ENCODE peak calls at places on chromosomes 1 and 21, in four cellular contexts. S, V, H and Q are unnamed samples.

GRCh38 chr21:36035381-36035791 is 24.9 kb downstream of the SETD4 start:
- DNase-seq in S (no peak), V (no peak), H (no peak), Q (no peak)

GRCh38 chr1:15749399-15750291 is 7.3 kb downstream of the TMEM82 start:
- DNase-seq in S (no peak), V (no peak), H (peak; percentile 63), Q (peak; percentile 96)

GRCh38 chr21:42654913-42655796 is 1.7 kb downstream of the PDE9A start:
- DNase-seq in S (no peak), V (no peak), H (no peak), Q (no peak)

GRCh38 chr1:247415423-247416361 is at the start of gene NLRP3:
- DNase-seq in S (no peak), V (no peak), H (no peak), Q (peak; percentile 71)

GRCh38 chr1:192350351-192350750 is 33.6 kb downstream of the RGS21 start:
- DNase-seq in S (no peak), V (no peak), H (no peak), Q (no peak)

GRCh38 chr21:42666023-42666747 is 12.8 kb downstream of the PDE9A start:
- DNase-seq in S (no peak), V (no peak), H (no peak), Q (no peak)

GRCh38 chr1:27057389-27057788 is 44.7 kb upstream of the TENT5B start:
- DNase-seq in S (no peak), V (no peak), H (no peak), Q (no peak)

GRCh38 chr1:200877010-200877409 is 4.2 kb downstream of the GPR25 start:
- DNase-seq in S (no peak), V (no peak), H (no peak), Q (no peak)

GRCh38 chr1:244836135-244836521 is 670 bp downstream of the COX20 start:
- DNase-seq in S (no peak), V (no peak), H (peak; percentile 42), Q (no peak)

GRCh38 chr1:81371864-81372263 is 428.9 kb upstream of the ADGRL2 start:
- DNase-seq in S (no peak), V (no peak), H (no peak), Q (no peak)

GRCh38 chr21:45949928-45950739 is 31.4 kb upstream of the COL6A1 start:
- DNase-seq in S (no peak), V (no peak), H (no peak), Q (no peak)

GRCh38 chr21:45950740-45951515 is 30.6 kb upstream of the COL6A1 start:
- DNase-seq in S (peak; percentile 56), V (peak; percentile 51), H (peak; percentile 81), Q (peak; percentile 90)

GRCh38 chr21:45947716-45948255 is 33.8 kb upstream of the COL6A1 start:
- DNase-seq in S (no peak), V (no peak), H (no peak), Q (no peak)

GRCh38 chr21:45947296-45947695 is 34.3 kb upstream of the COL6A1 start:
- DNase-seq in S (no peak), V (no peak), H (no peak), Q (no peak)

GRCh38 chr21:45948576-45949141 is 32.9 kb upstream of the COL6A1 start:
- DNase-seq in S (no peak), V (no peak), H (no peak), Q (no peak)
- H3K27ac ChIP-seq in S (no peak overlapping the region), V (no peak overlapping the region), H (no peak overlapping the region), Q (peak overlapping the region; percentile 41)

DNA sequence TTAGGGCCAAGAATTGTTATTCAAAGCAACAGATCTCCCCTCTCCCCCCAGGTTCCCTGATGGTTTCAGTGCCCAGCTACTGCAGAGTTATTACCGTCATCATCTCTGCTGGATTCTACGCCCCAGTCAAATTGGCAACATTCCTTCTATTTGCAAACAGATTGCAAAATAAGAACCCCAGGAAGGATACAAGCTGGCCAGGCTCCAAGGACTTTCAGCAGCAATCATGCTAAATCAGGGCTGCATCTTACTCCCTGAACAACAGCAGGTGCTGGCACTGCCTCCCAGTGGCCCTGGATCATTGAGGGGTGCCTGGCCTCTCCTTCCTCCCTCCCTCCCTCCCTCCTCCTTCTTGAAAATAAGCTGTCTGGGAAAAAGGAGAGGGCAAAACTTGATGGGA is 521.6 kb upstream of the BEND5 start:
- DNase-seq in S (no peak), V (peak; percentile 53), H (no peak), Q (no peak)
- H3K4me3 ChIP-seq in S (no peak overlapping the region), V (no peak overlapping the region), H (no peak overlapping the region), Q (no peak overlapping the region)

DNA sequence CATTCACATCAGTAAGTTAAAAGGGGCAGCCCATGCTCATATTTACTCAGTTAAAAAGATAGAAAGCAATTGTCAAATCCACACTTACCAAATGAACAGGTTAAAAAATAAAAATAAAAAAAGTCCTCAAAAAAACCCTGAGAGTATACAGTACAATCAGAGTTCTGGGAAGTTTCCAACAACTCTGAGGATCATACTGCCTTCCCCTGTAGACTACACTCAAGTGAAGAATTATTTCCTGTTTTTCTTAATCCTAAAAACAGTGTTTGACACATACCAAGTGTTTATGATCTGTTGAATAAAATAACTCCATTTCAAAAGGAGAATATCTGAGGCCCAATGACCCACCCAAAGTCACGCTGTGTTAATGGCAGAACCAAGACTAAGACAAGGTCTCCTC is 61.8 kb downstream of the INTS7 start:
- DNase-seq in S (no peak), V (no peak), H (no peak), Q (no peak)
- H3K36me3 ChIP-seq in S (peaks cover 36% of the 10 kb centered on the region), V (no peaks in the 10 kb centered on the region), H (peaks cover 20% of the 10 kb centered on the region), Q (no peaks in the 10 kb centered on the region)

GRCh38 chr1:905071-905749 is 18.5 kb upstream of the SAMD11 start:
- DNase-seq in S (peak; percentile 72), V (peak; percentile 25), H (peak; percentile 53), Q (peak; percentile 79)
- H3K27ac ChIP-seq in S (no peak overlapping the region), V (no peak overlapping the region), H (no peak overlapping the region), Q (no peak overlapping the region)

GRCh38 chr1:24311234-24311633 is 7.9 kb upstream of the GRHL3 start:
- DNase-seq in S (no peak), V (no peak), H (no peak), Q (no peak)
- H3K4me3 ChIP-seq in S (no peak overlapping the region), V (no peak overlapping the region), H (no peak overlapping the region), Q (no peak overlapping the region)

GRCh38 chr1:166857995-166858394 is 18.1 kb downstream of the TADA1 start:
- DNase-seq in S (no peak), V (no peak), H (no peak), Q (no peak)
- H3K36me3 ChIP-seq in S (peaks cover 96% of the 10 kb centered on the region), V (peaks cover 8% of the 10 kb centered on the region), H (peaks cover 61% of the 10 kb centered on the region), Q (peaks cover 17% of the 10 kb centered on the region)

GRCh38 chr1:54271341-54271740 is 71.4 kb downstream of the MRPL37 start:
- DNase-seq in S (peak; percentile 60), V (no peak), H (no peak), Q (no peak)

GRCh38 chr1:54272772-54273091 is 72.8 kb downstream of the MRPL37 start:
- DNase-seq in S (no peak), V (no peak), H (no peak), Q (no peak)

GRCh38 chr1:54270543-54270942 is 70.6 kb downstream of the MRPL37 start:
- DNase-seq in S (no peak), V (no peak), H (no peak), Q (no peak)

GRCh38 chr1:54273092-54273836 is 73.3 kb downstream of the MRPL37 start:
- DNase-seq in S (peak; percentile 71), V (peak; percentile 55), H (peak; percentile 70), Q (peak; percentile 90)

DNA sequence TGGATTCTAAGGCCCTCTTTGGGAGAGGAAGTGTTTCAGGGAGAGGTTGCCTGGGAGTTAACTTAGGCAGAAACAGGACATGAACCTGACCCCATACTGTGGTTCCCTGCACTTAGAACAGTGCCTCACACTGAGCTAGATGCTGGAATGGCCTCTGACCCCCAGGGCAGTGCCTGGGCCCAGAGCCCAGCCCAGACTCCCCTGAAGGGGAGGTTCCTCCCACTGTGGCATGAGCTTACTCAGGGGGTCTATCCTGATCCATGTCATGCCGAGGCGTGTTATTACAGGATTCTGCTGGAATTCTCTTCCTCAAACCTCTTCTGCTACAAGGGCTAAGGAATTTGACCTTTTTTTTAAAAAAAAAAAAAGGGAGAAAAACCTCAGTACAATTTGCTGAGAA is 72.2 kb downstream of the MRPL37 start:
- DNase-seq in S (no peak), V (no peak), H (no peak), Q (no peak)
- H3K27ac ChIP-seq in S (no peak overlapping the region), V (no peak overlapping the region), H (peak overlapping the region; percentile 43), Q (no peak overlapping the region)

DNA sequence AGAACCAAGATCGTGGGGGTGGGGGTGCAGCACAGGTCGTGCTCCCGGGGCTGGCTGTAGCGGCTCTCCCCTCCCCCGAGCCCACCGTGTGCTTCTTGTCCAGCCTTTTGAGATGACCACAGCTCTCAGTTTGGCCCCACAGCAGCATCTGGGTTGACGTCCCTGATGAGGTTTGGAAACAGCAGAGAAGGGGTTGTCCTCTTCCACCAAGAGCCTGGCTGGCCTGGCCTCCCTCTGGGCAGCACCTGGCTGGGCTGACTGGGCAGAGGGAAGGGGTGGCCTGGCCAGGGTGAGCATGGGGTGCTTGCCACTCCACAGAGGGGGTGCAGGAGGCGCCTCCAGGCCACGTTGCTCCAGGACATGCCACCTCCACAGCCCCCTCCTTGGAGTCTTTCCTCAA is 61.5 kb downstream of the SKI start:
- DNase-seq in S (no peak), V (no peak), H (peak; percentile 56), Q (no peak)
- H3K4me3 ChIP-seq in S (no peak overlapping the region), V (no peak overlapping the region), H (no peak overlapping the region), Q (no peak overlapping the region)

GRCh38 chr1:3491291-3492246 is 37.1 kb downstream of the ARHGEF16 start:
- DNase-seq in S (peak; percentile 86), V (peak; percentile 79), H (peak; percentile 54), Q (peak; percentile 82)

GRCh38 chr1:3492545-3493246 is 38.2 kb downstream of the ARHGEF16 start:
- DNase-seq in S (no peak), V (no peak), H (no peak), Q (no peak)

GRCh38 chr1:3488432-3488831 is 34.0 kb downstream of the ARHGEF16 start:
- DNase-seq in S (no peak), V (no peak), H (no peak), Q (no peak)

GRCh38 chr1:3494321-3495308 is 40.1 kb downstream of the ARHGEF16 start:
- DNase-seq in S (no peak), V (no peak), H (no peak), Q (no peak)

DNA sequence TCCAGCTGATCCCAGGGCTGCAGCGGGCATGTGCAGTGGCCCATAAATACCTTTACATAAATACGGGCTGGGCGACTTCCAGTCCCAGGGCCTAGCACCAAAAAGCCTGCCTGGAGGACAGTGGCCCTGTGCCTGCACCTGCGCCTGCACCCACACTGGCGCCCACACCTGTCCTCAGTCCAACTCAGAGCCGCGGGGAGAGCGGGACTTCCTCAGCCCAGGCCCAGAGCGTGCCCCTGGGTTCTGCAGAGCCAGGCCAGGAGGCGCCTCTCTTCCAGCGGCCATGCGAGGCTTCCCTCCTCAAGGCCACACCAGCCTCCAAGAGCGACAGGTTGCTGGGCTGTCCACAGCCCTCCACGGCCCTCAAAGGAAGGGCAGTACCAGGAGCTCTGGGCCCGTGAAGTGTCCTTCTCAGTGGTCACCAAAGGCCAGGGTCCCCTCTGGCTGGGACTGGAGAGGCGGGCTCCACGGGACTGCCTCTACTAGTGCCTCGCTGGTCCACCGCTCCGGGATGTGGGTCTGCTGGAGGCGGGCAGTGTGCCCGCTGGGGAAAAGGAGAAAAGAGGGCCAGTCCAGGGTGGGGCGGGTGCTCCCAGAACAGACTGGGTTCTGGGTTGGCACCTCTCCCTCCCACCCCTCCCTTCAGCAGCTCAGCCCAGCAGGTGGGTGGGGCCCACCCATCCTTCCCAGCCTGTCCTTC is 35.7 kb downstream of the ARHGEF16 start:
- DNase-seq in S (no peak), V (no peak), H (no peak), Q (no peak)
- H3K36me3 ChIP-seq in S (no peaks in the 10 kb centered on the region), V (no peaks in the 10 kb centered on the region), H (no peaks in the 10 kb centered on the region), Q (peaks cover 5% of the 10 kb centered on the region)